ENCODE peak calls at places on chromosomes 11 and 22, in four cellular contexts. One of them, this sample, is unnamed.

GRCh38 chr22:39545310-39546063 is 12.9 kb upstream of the RPS19BP1 start:
- DNase-seq in Peyer's patch: peak
- DNase-seq in KBM-7: peak
- DNase-seq in DMS79 treated with DMSO at 0.1 percent for 48 hours: no peak
- DNase-seq in this sample: no peak

GRCh38 chr11:11010624-11011127 is 152.8 kb upstream of the ZBED5 start:
- DNase-seq in Peyer's patch: peak
- DNase-seq in KBM-7: peak
- DNase-seq in DMS79 treated with DMSO at 0.1 percent for 48 hours: no peak
- DNase-seq in this sample: no peak

GRCh38 chr22:25844601-25845000 is 102.6 kb downstream of the MYO18B start:
- DNase-seq in Peyer's patch: no peak
- DNase-seq in KBM-7: no peak
- DNase-seq in DMS79 treated with DMSO at 0.1 percent for 48 hours: no peak
- DNase-seq in this sample: no peak

GRCh38 chr11:100827934-100828661 is 141.0 kb downstream of the ARHGAP42 start:
- DNase-seq in Peyer's patch: no peak
- DNase-seq in KBM-7: no peak
- DNase-seq in DMS79 treated with DMSO at 0.1 percent for 48 hours: no peak
- DNase-seq in this sample: no peak

GRCh38 chr11:7555067-7555699 is 41.4 kb downstream of the PPFIBP2 start:
- DNase-seq in Peyer's patch: peak
- DNase-seq in KBM-7: no peak
- DNase-seq in DMS79 treated with DMSO at 0.1 percent for 48 hours: no peak
- DNase-seq in this sample: no peak

GRCh38 chr11:611001-611996 is 4.5 kb downstream of the IRF7 start:
- DNase-seq in Peyer's patch: peak
- DNase-seq in KBM-7: no peak
- DNase-seq in DMS79 treated with DMSO at 0.1 percent for 48 hours: no peak
- DNase-seq in this sample: no peak

GRCh38 chr11:34243620-34244493 is 114.0 kb downstream of the ABTB2 start:
- DNase-seq in Peyer's patch: peak
- DNase-seq in KBM-7: no peak
- DNase-seq in DMS79 treated with DMSO at 0.1 percent for 48 hours: peak
- DNase-seq in this sample: peak

GRCh38 chr11:111976614-111977140 is 39.5 kb downstream of the DIXDC1 start:
- DNase-seq in Peyer's patch: no peak
- DNase-seq in KBM-7: no peak
- DNase-seq in DMS79 treated with DMSO at 0.1 percent for 48 hours: no peak
- DNase-seq in this sample: no peak

GRCh38 chr11:86244063-86244521 is 461 bp upstream of the EED start:
- DNase-seq in Peyer's patch: peak
- DNase-seq in KBM-7: peak
- DNase-seq in DMS79 treated with DMSO at 0.1 percent for 48 hours: no peak
- DNase-seq in this sample: no peak

GRCh38 chr22:37918149-37918548 is 12.1 kb downstream of the MICALL1 start:
- DNase-seq in Peyer's patch: no peak
- DNase-seq in KBM-7: no peak
- DNase-seq in DMS79 treated with DMSO at 0.1 percent for 48 hours: no peak
- DNase-seq in this sample: no peak

GRCh38 chr22:32531955-32532818 is 57.6 kb downstream of the FBXO7 start:
- DNase-seq in Peyer's patch: no peak
- DNase-seq in KBM-7: no peak
- DNase-seq in DMS79 treated with DMSO at 0.1 percent for 48 hours: no peak
- DNase-seq in this sample: peak

GRCh38 chr11:74927496-74927895 is 21.4 kb downstream of the XRRA1 start:
- DNase-seq in Peyer's patch: no peak
- DNase-seq in KBM-7: no peak
- DNase-seq in DMS79 treated with DMSO at 0.1 percent for 48 hours: no peak
- DNase-seq in this sample: no peak

GRCh38 chr11:82988936-82989627 is 82.6 kb downstream of the RAB30 start:
- DNase-seq in Peyer's patch: no peak
- DNase-seq in KBM-7: no peak
- DNase-seq in DMS79 treated with DMSO at 0.1 percent for 48 hours: no peak
- DNase-seq in this sample: no peak

GRCh38 chr11:17351510-17352176 is at the start of gene NCR3LG1:
- DNase-seq in Peyer's patch: peak
- DNase-seq in KBM-7: peak
- DNase-seq in DMS79 treated with DMSO at 0.1 percent for 48 hours: peak
- DNase-seq in this sample: no peak

GRCh38 chr11:61955416-61956135 is 5.4 kb downstream of the BEST1 start:
- DNase-seq in Peyer's patch: no peak
- DNase-seq in KBM-7: no peak
- DNase-seq in DMS79 treated with DMSO at 0.1 percent for 48 hours: peak
- DNase-seq in this sample: no peak

GRCh38 chr11:69460540-69461257 is 20.8 kb upstream of the LINC01488 start:
- DNase-seq in Peyer's patch: no peak
- DNase-seq in KBM-7: no peak
- DNase-seq in DMS79 treated with DMSO at 0.1 percent for 48 hours: no peak
- DNase-seq in this sample: peak

GRCh38 chr11:33445761-33446161 is 188.6 kb downstream of the HIPK3 start:
- DNase-seq in Peyer's patch: no peak
- DNase-seq in KBM-7: no peak
- DNase-seq in DMS79 treated with DMSO at 0.1 percent for 48 hours: no peak
- DNase-seq in this sample: peak

GRCh38 chr11:35122308-35122707 is 16.7 kb upstream of the CD44 start:
- DNase-seq in Peyer's patch: no peak
- DNase-seq in KBM-7: no peak
- DNase-seq in DMS79 treated with DMSO at 0.1 percent for 48 hours: no peak
- DNase-seq in this sample: no peak

GRCh38 chr22:17486313-17486712 is 77.0 kb upstream of the SLC25A18 start:
- DNase-seq in Peyer's patch: no peak
- DNase-seq in KBM-7: no peak
- DNase-seq in DMS79 treated with DMSO at 0.1 percent for 48 hours: no peak
- DNase-seq in this sample: no peak

GRCh38 chr11:116653206-116653605 is 119.6 kb downstream of the BUD13 start:
- DNase-seq in Peyer's patch: no peak
- DNase-seq in KBM-7: no peak
- DNase-seq in DMS79 treated with DMSO at 0.1 percent for 48 hours: no peak
- DNase-seq in this sample: no peak

GRCh38 chr11:125155767-125156166 is 8.8 kb upstream of the PKNOX2 start:
- DNase-seq in Peyer's patch: no peak
- DNase-seq in KBM-7: no peak
- DNase-seq in DMS79 treated with DMSO at 0.1 percent for 48 hours: no peak
- DNase-seq in this sample: no peak

GRCh38 chr11:105245781-105246315 is 106.3 kb upstream of the CARD18 start:
- DNase-seq in Peyer's patch: no peak
- DNase-seq in KBM-7: no peak
- DNase-seq in DMS79 treated with DMSO at 0.1 percent for 48 hours: no peak
- DNase-seq in this sample: no peak

GRCh38 chr11:118306556-118306955 is 2.0 kb downstream of the CD3E start:
- DNase-seq in Peyer's patch: no peak
- DNase-seq in KBM-7: no peak
- DNase-seq in DMS79 treated with DMSO at 0.1 percent for 48 hours: no peak
- DNase-seq in this sample: no peak

GRCh38 chr11:61961570-61962212 is 5.7 kb downstream of the FTH1 start:
- DNase-seq in Peyer's patch: peak
- DNase-seq in KBM-7: no peak
- DNase-seq in DMS79 treated with DMSO at 0.1 percent for 48 hours: no peak
- DNase-seq in this sample: no peak

GRCh38 chr11:94786264-94787126 is 18.3 kb downstream of the AMOTL1 start:
- DNase-seq in Peyer's patch: no peak
- DNase-seq in KBM-7: peak
- DNase-seq in DMS79 treated with DMSO at 0.1 percent for 48 hours: no peak
- DNase-seq in this sample: no peak

GRCh38 chr11:43358308-43358669 is 431 bp upstream of the TTC17 start:
- DNase-seq in Peyer's patch: no peak
- DNase-seq in KBM-7: no peak
- DNase-seq in DMS79 treated with DMSO at 0.1 percent for 48 hours: peak
- DNase-seq in this sample: no peak

GRCh38 chr11:69430566-69430965 is 50.9 kb upstream of the LINC01488 start:
- DNase-seq in Peyer's patch: peak
- DNase-seq in KBM-7: no peak
- DNase-seq in DMS79 treated with DMSO at 0.1 percent for 48 hours: no peak
- DNase-seq in this sample: no peak

GRCh38 chr11:83661491-83662350 is 375.6 kb upstream of the CCDC90B start:
- DNase-seq in Peyer's patch: no peak
- DNase-seq in KBM-7: no peak
- DNase-seq in DMS79 treated with DMSO at 0.1 percent for 48 hours: no peak
- DNase-seq in this sample: no peak

This sample was measured in HS-27A.